ENCODE peak calls at places on chromosomes 2 and 18, in eight cellular contexts. A is astrocyte; G is CD8-positive, alpha-beta T cell; N is HCT116; O is ovary; U is left ventricle myocardium inferior; F is fibroblast of lung; R is neural progenitor cell. K is an unnamed sample.
A peak's percentile ranks its signal among the peaks of the same experiment; 100 is the strongest.

GRCh38 chr2:241463276-241464135 is 44.9 kb downstream of the STK25 start:
- DNase-seq in N (no peak), F (no peak), U (no peak), O (no peak), G (no peak), R (no peak), A (no peak), K (no peak)

GRCh38 chr2:180979086-180979934 is 1.1 kb upstream of the UBE2E3 start:
- DNase-seq in F (peak; percentile 88), U (no peak), O (no peak), G (no peak), N (no peak), R (peak; percentile 28), A (peak; percentile 79), K (peak; percentile 9)

GRCh38 chr2:121897335-121897970 is 142.0 kb downstream of the TSN start:
- DNase-seq in F (peak; percentile 25), U (no peak), G (no peak), O (no peak), R (peak; percentile 46), A (peak; percentile 4), N (peak; percentile 34), K (peak; percentile 21)

GRCh38 chr18:33588361-33588760 is 10.3 kb downstream of the ASXL3 start:
- DNase-seq in F (no peak), G (no peak), U (no peak), A (no peak), R (no peak), N (no peak), O (no peak), K (no peak)

GRCh38 chr18:33928226-33928625 is 296.5 kb downstream of the NOL4 start:
- DNase-seq in G (no peak), N (no peak), O (no peak), U (no peak), A (peak; percentile 85), R (no peak), F (peak; percentile 87), K (no peak)

GRCh38 chr18:52636536-52636935 is 296.5 kb downstream of the DCC start:
- DNase-seq in U (no peak), G (no peak), N (no peak), A (no peak), F (no peak), O (no peak), R (no peak), K (no peak)

GRCh38 chr18:59386909-59387515 is 27.9 kb upstream of the LMAN1 start:
- DNase-seq in R (peak; percentile 86), G (no peak), N (no peak), A (no peak), F (no peak), U (no peak), O (no peak), K (no peak)

GRCh38 chr2:241354668-241355658 is 1.1 kb upstream of the FARP2 start:
- DNase-seq in F (peak; percentile 70), G (peak; percentile 57), R (peak; percentile 87), U (peak; percentile 88), O (peak; percentile 91), N (peak; percentile 81), A (peak; percentile 52), K (peak; percentile 92)

GRCh38 chr18:63514326-63514725 is 27.8 kb upstream of the SERPINB12 start:
- DNase-seq in N (no peak), R (no peak), A (no peak), O (no peak), U (no peak), G (no peak), F (no peak), K (no peak)

GRCh38 chr2:54457326-54458023 is 1.3 kb downstream of the SPTBN1 start:
- DNase-seq in N (no peak), F (peak; percentile 33), U (peak; percentile 48), G (no peak), O (peak; percentile 63), A (no peak), R (peak; percentile 69), K (peak; percentile 59)

GRCh38 chr2:240387669-240388358 is 47.6 kb upstream of the GPC1 start:
- DNase-seq in O (peak; percentile 56), N (peak; percentile 65), G (no peak), A (peak; percentile 94), R (no peak), F (peak; percentile 95), U (peak; percentile 55), K (peak; percentile 92)

GRCh38 chr18:66603941-66604627 is at the start of gene CDH19:
- DNase-seq in G (no peak), A (no peak), N (no peak), O (no peak), R (no peak), U (no peak), F (no peak), K (no peak)

GRCh38 chr2:207226671-207227061 is 60.9 kb upstream of the KLF7 start:
- DNase-seq in O (no peak), U (no peak), R (no peak), G (no peak), F (no peak), N (no peak), A (no peak), K (no peak)

GRCh38 chr2:11962707-11963358 is 216.4 kb downstream of the LPIN1 start:
- DNase-seq in U (no peak), G (no peak), F (no peak), R (no peak), A (no peak), N (no peak), O (no peak), K (no peak)

GRCh38 chr2:63539416-63540162 is 48.7 kb downstream of the WDPCP start:
- DNase-seq in U (no peak), G (no peak), A (no peak), R (no peak), O (no peak), F (no peak), N (no peak), K (no peak)

GRCh38 chr18:79796531-79797390 is 977 bp upstream of the KCNG2 start:
- DNase-seq in G (no peak), A (no peak), N (no peak), R (peak; percentile 31), F (no peak), U (no peak), O (no peak), K (no peak)
- H3K27me3 ChIP-seq in G (peaks cover 11% of the 10 kb centered on the region), A (peaks cover 26% of the 10 kb centered on the region), N (no peaks in the 10 kb centered on the region), R (peaks cover 86% of the 10 kb centered on the region), F (peaks cover 28% of the 10 kb centered on the region), U (peaks cover 96% of the 10 kb centered on the region), O (no peaks in the 10 kb centered on the region), K (peaks cover 22% of the 10 kb centered on the region)

GRCh38 chr2:102797486-102797885 is 35.7 kb downstream of the TMEM182 start:
- DNase-seq in N (no peak), R (no peak), G (no peak), F (no peak), A (no peak), O (no peak), U (no peak), K (no peak)
- H3K9me3 ChIP-seq in N (peaks cover 18% of the 10 kb centered on the region), R (no peaks in the 10 kb centered on the region), G (peaks cover 14% of the 10 kb centered on the region), F (no peaks in the 10 kb centered on the region), A (peaks cover 13% of the 10 kb centered on the region), O (no peaks in the 10 kb centered on the region), U (peaks cover 35% of the 10 kb centered on the region), K (peaks cover 3% of the 10 kb centered on the region)

DNA sequence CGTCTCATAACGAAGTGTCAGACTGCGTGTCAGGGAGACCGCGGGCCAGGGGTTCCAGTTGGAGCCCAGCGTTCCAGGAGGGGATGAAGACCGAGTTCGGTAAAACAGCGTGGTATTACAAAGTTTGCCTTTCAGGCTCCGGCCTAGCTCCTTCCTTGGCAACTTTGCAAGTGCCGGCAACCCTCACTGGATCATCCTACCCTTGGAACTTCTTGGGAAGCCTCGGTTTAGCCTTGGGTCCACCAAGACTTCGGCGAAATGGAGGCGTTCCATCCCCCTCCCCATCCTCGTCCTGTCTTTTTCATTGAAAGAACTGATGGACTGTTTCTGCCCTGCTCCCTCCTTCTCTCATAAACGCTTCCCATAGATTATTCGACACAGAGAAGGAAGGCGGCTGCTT is 10.4 kb upstream of the SKOR2 start:
- DNase-seq in O (no peak), N (no peak), R (peak; percentile 7), A (no peak), U (no peak), G (no peak), F (no peak), K (no peak)
- H3K27me3 ChIP-seq in O (no peaks in the 10 kb centered on the region), N (peaks cover 8% of the 10 kb centered on the region), R (peaks cover 100% of the 10 kb centered on the region), A (peaks cover 54% of the 10 kb centered on the region), U (peaks cover 100% of the 10 kb centered on the region), G (peaks cover 9% of the 10 kb centered on the region), F (peaks cover 22% of the 10 kb centered on the region), K (peaks cover 6% of the 10 kb centered on the region)

DNA sequence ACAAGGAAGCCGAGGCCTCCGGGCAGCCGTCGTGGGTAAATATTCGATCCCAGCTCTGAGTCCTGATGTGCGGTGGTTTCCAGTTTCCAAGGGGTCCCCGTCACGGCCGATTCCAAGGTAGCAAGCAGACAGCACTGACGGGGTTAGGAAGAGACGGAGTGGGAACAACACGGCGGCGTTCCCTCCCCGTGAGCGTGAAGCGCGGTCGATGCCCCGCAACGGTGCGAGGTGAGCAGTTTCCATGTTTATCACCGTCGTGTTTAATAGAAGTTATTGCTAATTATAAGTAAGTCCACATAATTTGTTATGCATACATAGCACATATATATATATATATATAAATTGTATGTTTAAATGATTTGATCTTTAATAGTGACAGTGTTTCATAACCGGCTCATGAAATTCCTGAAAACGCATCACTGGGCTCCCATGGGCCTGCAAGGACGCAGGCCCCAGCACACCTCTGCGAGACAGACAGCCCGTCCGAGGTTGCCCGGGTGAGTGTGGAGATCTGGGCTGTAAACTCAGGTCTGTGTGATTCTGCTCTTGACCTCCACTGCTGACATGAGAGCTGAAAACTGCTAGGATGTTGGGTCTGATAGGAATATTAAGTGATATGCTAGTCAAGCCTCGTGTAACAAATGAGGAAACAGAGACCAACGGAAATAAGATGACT is 243.5 kb upstream of the SALL3 start:
- DNase-seq in G (no peak), N (no peak), R (no peak), A (no peak), O (no peak), F (no peak), U (no peak), K (no peak)
- H3K9me3 ChIP-seq in G (no peaks in the 10 kb centered on the region), N (no peaks in the 10 kb centered on the region), R (no peaks in the 10 kb centered on the region), A (peaks cover 11% of the 10 kb centered on the region), O (no peaks in the 10 kb centered on the region), F (no peaks in the 10 kb centered on the region), U (no peaks in the 10 kb centered on the region), K (no peaks in the 10 kb centered on the region)

K was measured in MG63.